ENCODE peak calls at places on chromosome 7, in four cellular contexts. M is hepatocyte; P is CD4-positive, CD25-positive, alpha-beta regulatory T cell; B is CD8-positive, alpha-beta T cell. Y is an unnamed sample. For H3K9me3, the result is how much of the 10 kb centered on the place peaks cover.

GRCh38 chr7:84837405-84837804 is 349.5 kb downstream of the SEMA3D start:
- DNase-seq in B (no peak), P (no peak), M (no peak), Y (no peak)

GRCh38 chr7:91824201-91824600 is 56.3 kb downstream of the MTERF1 start:
- DNase-seq in B (no peak), M (no peak), P (no peak), Y (no peak)

GRCh38 chr7:101391991-101392390 is 29.3 kb downstream of the COL26A1 start:
- DNase-seq in P (no peak), B (no peak), M (no peak), Y (no peak)

GRCh38 chr7:41624818-41625217 is 78.1 kb downstream of the INHBA start:
- DNase-seq in B (no peak), M (peak), P (no peak), Y (no peak)

GRCh38 chr7:78634073-78634472 is 819.4 kb downstream of the MAGI2 start:
- DNase-seq in B (no peak), P (no peak), M (no peak), Y (no peak)

GRCh38 chr7:1725199-1725701 is 55.2 kb downstream of the ELFN1 start:
- DNase-seq in B (no peak), M (peak), P (no peak), Y (no peak)

GRCh38 chr7:100602889-100603696 is 930 bp downstream of the PCOLCE start:
- DNase-seq in P (no peak), B (no peak), M (peak), Y (no peak)

GRCh38 chr7:96936621-96937020 is 68.7 kb upstream of the DLX6 start:
- DNase-seq in M (no peak), B (no peak), P (no peak), Y (no peak)

GRCh38 chr7:16913643-16914042 is 31.9 kb upstream of the AGR3 start:
- DNase-seq in M (no peak), B (no peak), P (no peak), Y (no peak)

GRCh38 chr7:39480901-39481300 is 85.3 kb upstream of the YAE1 start:
- DNase-seq in B (no peak), P (no peak), M (no peak), Y (no peak)

GRCh38 chr7:138247081-138247480 is 170.8 kb downstream of the AKR1D1 start:
- DNase-seq in B (no peak), P (no peak), M (no peak), Y (no peak)

GRCh38 chr7:71363223-71363622 is 231.3 kb downstream of the GALNT17 start:
- DNase-seq in B (no peak), P (no peak), M (no peak), Y (no peak)

GRCh38 chr7:19587291-19587690 is 121.5 kb downstream of the POLR1F start:
- DNase-seq in B (no peak), P (no peak), M (no peak), Y (no peak)

GRCh38 chr7:17640730-17641377 is 299.4 kb downstream of the SNX13 start:
- DNase-seq in B (no peak), P (no peak), M (peak), Y (peak)

GRCh38 chr7:155166108-155166507 is 96.0 kb downstream of the HTR5A start:
- DNase-seq in P (no peak), M (no peak), B (no peak), Y (no peak)

GRCh38 chr7:114026486-114027089 is 107.8 kb upstream of the PPP1R3A start:
- DNase-seq in P (no peak), M (peak), B (no peak), Y (no peak)

GRCh38 chr7:47521816-47522561 is 59.9 kb downstream of the TNS3 start:
- DNase-seq in B (no peak), P (no peak), M (no peak), Y (no peak)

GRCh38 chr7:50552921-50553320 is 12.3 kb downstream of the DDC start:
- DNase-seq in P (no peak), M (peak), B (no peak), Y (no peak)

GRCh38 chr7:64533756-64534155 is 29.1 kb downstream of the ZNF680 start:
- DNase-seq in B (no peak), M (no peak), P (no peak), Y (no peak)
- H3K9me3 ChIP-seq in B (under half), M (under half), P (half or more), Y (under half)

GRCh38 chr7:63024446-63024845 is 974.2 kb upstream of the ZNF722 start:
- DNase-seq in M (no peak), P (no peak), B (no peak), Y (no peak)
- H3K9me3 ChIP-seq in M (under half), P (under half), B (under half), Y (under half)

GRCh38 chr7:57404343-57404966 is 45.5 kb upstream of the ZNF716 start:
- DNase-seq in P (no peak), M (no peak), B (no peak), Y (no peak)

GRCh38 chr7:57403601-57404342 is 46.2 kb upstream of the ZNF716 start:
- DNase-seq in P (no peak), M (no peak), B (no peak), Y (no peak)

GRCh38 chr7:57404967-57405421 is 45.0 kb upstream of the ZNF716 start:
- DNase-seq in P (no peak), M (peak), B (no peak), Y (no peak)

GRCh38 chr7:57412168-57412567 is 37.8 kb upstream of the ZNF716 start:
- DNase-seq in P (no peak), B (no peak), M (no peak), Y (no peak)

GRCh38 chr7:57407125-57407524 is 42.9 kb upstream of the ZNF716 start:
- DNase-seq in M (no peak), P (no peak), B (no peak), Y (no peak)
- H3K9me3 ChIP-seq in M (under half), P (under half), B (under half), Y (under half)

GRCh38 chr7:157641866-157642265 is 305.1 kb downstream of the DNAJB6 start:
- DNase-seq in M (no peak), B (no peak), P (no peak), Y (no peak)

GRCh38 chr7:157643525-157643970 is 306.7 kb downstream of the DNAJB6 start:
- DNase-seq in B (no peak), P (no peak), M (no peak), Y (no peak)

GRCh38 chr7:157637216-157637954 is 300.6 kb downstream of the DNAJB6 start:
- DNase-seq in M (no peak), B (no peak), P (no peak), Y (no peak)

GRCh38 chr7:157638563-157638962 is 301.8 kb downstream of the DNAJB6 start:
- DNase-seq in B (no peak), P (no peak), M (no peak), Y (no peak)

DNA sequence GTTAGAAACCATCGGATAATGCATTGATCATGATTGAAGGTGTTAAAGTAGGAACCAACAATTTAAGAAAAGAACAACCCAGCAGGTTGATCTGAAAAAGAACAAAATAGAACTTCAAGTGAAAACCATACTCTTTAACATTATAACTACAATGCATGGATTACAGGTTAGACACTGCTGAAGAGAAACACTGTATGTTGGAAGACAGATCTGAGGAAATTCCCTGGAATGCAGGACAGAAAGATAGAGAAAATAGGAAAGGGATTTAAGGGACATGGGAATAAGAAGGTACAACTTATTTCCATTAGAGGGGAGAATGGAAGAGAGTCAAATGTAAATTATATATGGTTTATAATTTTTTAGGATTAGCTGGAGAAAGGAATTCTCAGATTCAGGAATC is 303.3 kb downstream of the DNAJB6 start:
- DNase-seq in B (no peak), P (no peak), M (no peak), Y (no peak)
- H3K9me3 ChIP-seq in B (under half), P (under half), M (under half), Y (under half)

GRCh38 chr7:30193333-30193943 is 58.7 kb downstream of the MTURN start:
- DNase-seq in P (no peak), B (no peak), M (no peak), Y (no peak)
- H3K9me3 ChIP-seq in P (under half), B (under half), M (under half), Y (under half)

GRCh38 chr7:29105191-29105590 is 41.1 kb downstream of the CPVL start:
- DNase-seq in M (no peak), P (no peak), B (no peak), Y (no peak)
- H3K9me3 ChIP-seq in M (under half), P (under half), B (under half), Y (under half)

GRCh38 chr7:157839226-157839625 is 502.4 kb downstream of the DNAJB6 start:
- DNase-seq in M (no peak), P (no peak), B (no peak), Y (no peak)

GRCh38 chr7:157839672-157840167 is 502.9 kb downstream of the DNAJB6 start:
- DNase-seq in M (no peak), P (no peak), B (no peak), Y (no peak)

GRCh38 chr7:157841757-157842390 is 505.1 kb downstream of the DNAJB6 start:
- DNase-seq in B (no peak), M (no peak), P (no peak), Y (no peak)

GRCh38 chr7:157840174-157840912 is 503.5 kb downstream of the DNAJB6 start:
- DNase-seq in B (no peak), M (no peak), P (no peak), Y (no peak)

DNA sequence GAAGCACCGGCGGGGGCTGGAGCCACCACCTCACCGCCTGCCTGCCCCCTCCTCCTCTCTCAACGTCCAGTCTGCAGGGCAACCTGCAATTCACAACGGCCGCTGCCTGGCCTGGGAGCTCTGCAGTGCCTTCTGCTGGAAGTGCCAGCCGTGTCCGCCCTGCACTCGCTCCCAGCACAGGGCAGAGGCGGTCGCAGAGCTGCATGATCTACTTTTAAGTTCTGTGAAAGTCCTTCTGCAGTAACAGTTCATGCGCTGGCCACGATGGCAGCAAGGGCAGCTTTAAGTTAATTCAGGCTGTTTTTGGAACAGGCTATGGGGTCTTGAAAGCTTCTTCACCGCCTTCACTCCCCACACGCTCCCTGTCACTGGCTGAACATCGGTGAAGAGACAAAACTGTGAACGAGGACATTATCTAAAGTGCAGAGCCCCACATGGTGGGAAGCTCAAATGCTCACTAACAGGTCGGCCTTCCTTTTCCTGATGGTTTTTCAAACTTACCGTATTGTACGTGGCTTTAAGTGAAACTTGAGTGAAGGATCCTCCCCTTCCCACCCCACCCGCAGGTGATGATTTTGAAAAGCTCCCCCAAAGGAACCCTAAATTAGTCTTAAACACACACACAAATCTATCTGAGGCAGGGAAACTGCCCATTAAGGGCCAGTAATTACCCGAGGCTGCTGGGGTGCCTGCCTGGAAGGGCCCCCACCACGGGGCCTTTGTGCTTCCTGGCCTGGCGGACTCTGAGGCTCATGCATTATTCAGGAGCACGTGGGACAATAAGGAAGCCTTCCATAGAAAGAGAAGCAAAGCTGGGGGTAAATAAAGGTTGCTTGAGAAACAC is 504.3 kb downstream of the DNAJB6 start:
- DNase-seq in B (no peak), M (no peak), P (no peak), Y (no peak)
- H3K9me3 ChIP-seq in B (under half), M (under half), P (under half), Y (under half)

GRCh38 chr7:56578612-56579011 is 462.4 kb upstream of the NUPR2 start:
- DNase-seq in M (no peak), P (no peak), B (no peak), Y (no peak)
- H3K9me3 ChIP-seq in M (under half), P (under half), B (under half), Y (under half)

GRCh38 chr7:158007697-158008257 is 579.8 kb downstream of the PTPRN2 start:
- DNase-seq in M (no peak), P (no peak), B (no peak), Y (no peak)

GRCh38 chr7:158004123-158004490 is 583.5 kb downstream of the PTPRN2 start:
- DNase-seq in M (no peak), P (no peak), B (no peak), Y (no peak)

GRCh38 chr7:158006841-158007696 is 580.6 kb downstream of the PTPRN2 start:
- DNase-seq in M (no peak), B (no peak), P (no peak), Y (no peak)

GRCh38 chr7:158003441-158004122 is 584.0 kb downstream of the PTPRN2 start:
- DNase-seq in M (no peak), B (no peak), P (no peak), Y (no peak)

DNA sequence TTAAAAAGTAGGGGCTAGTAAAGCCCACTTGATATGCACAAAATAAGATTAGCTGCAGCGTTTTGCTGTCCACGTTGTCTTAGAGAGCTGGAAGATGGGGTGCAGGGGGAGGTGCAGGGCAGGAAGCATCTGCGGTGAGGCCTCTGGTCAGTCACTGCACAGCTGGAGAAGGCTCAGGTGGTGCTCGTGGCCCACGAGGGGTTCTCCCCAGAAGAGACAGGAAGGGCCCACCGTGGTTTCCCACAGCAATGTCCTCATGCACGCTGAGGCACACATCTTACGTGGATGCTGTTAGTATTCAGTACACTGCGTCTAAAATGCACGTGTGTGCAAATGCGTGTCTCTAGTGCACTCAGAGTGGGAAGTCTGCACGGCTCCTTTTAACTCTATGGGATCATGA is 582.1 kb downstream of the PTPRN2 start:
- DNase-seq in B (no peak), M (no peak), P (no peak), Y (no peak)
- H3K9me3 ChIP-seq in B (under half), M (under half), P (under half), Y (under half)

Y was measured in T-helper 17 cell.